ENCODE peak calls at places on chromosomes 4 and X, in eight cellular contexts. E, P, H, D, W, A, B and O are unnamed samples.
A peak's percentile ranks its signal among the peaks of the same experiment; 100 is the strongest.

GRCh38 chr4:58611012-58611411 is 1500.8 kb upstream of the IGFBP7 start:
- DNase-seq in B (no peak), P (no peak), W (no peak), D (no peak), H (no peak), E (no peak), A (no peak), O (no peak)

GRCh38 chrX:23317799-23318724 is 16.6 kb upstream of the PTCHD1 start:
- DNase-seq in P (peak; percentile 57), D (no peak), E (peak; percentile 10), H (peak; percentile 13), A (no peak), B (peak; percentile 4), W (no peak), O (no peak)

GRCh38 chrX:150487369-150488094 is 80.9 kb upstream of the MTM1 start:
- DNase-seq in A (no peak), E (peak; percentile 31), D (no peak), P (no peak), H (no peak), W (no peak), B (no peak), O (no peak)

GRCh38 chr4:186948361-186949291 is 225.0 kb upstream of the FAT1 start:
- DNase-seq in H (no peak), W (no peak), A (no peak), E (no peak), P (peak; percentile 66), D (peak; percentile 38), B (peak; percentile 44), O (no peak)

GRCh38 chr4:174398728-174399127 is 115.0 kb downstream of the CEP44 start:
- DNase-seq in E (no peak), A (no peak), H (no peak), D (no peak), B (peak; percentile 95), P (no peak), W (no peak), O (peak; percentile 34)

GRCh38 chr4:6366581-6366980 is 96.9 kb downstream of the WFS1 start:
- DNase-seq in H (no peak), D (no peak), E (no peak), A (peak; percentile 49), P (no peak), W (no peak), B (no peak), O (no peak)

GRCh38 chr4:123557857-123558536 is 161.4 kb downstream of the SPRY1 start:
- DNase-seq in D (no peak), E (no peak), A (no peak), H (no peak), P (no peak), W (no peak), B (no peak), O (no peak)

GRCh38 chrX:134548844-134549205 is 88.9 kb downstream of the HPRT1 start:
- DNase-seq in H (no peak), E (no peak), B (no peak), D (no peak), P (no peak), A (no peak), W (no peak), O (no peak)

GRCh38 chr4:94304365-94304971 is 38.2 kb downstream of the HPGDS start:
- DNase-seq in H (peak; percentile 22), W (no peak), A (no peak), E (peak; percentile 32), P (peak; percentile 33), B (peak; percentile 47), D (no peak), O (no peak)

GRCh38 chr4:154135576-154135975 is 346.7 kb upstream of the SFRP2 start:
- DNase-seq in A (no peak), P (no peak), W (no peak), E (no peak), D (no peak), H (no peak), B (no peak), O (no peak)

GRCh38 chr4:65645185-65645584 is 25.1 kb downstream of the EPHA5 start:
- DNase-seq in D (no peak), B (no peak), A (no peak), W (no peak), E (no peak), P (no peak), H (no peak), O (no peak)

GRCh38 chr4:139736661-139737060 is 71.0 kb downstream of the MGST2 start:
- DNase-seq in W (no peak), A (no peak), P (no peak), D (no peak), B (peak; percentile 3), H (no peak), E (no peak), O (no peak)

GRCh38 chrX:139192386-139192961 is 338.1 kb upstream of the F9 start:
- DNase-seq in W (no peak), P (no peak), E (no peak), A (no peak), B (no peak), D (no peak), H (no peak), O (no peak)

GRCh38 chrX:137565921-137566745 is at the start of gene ZIC3:
- DNase-seq in H (no peak), B (peak; percentile 1), D (peak; percentile 58), W (no peak), E (peak; percentile 67), P (peak; percentile 72), A (peak; percentile 77), O (no peak)

GRCh38 chr4:173397604-173398003 is 1.3 kb downstream of the SCRG1 start:
- DNase-seq in E (no peak), P (no peak), B (no peak), H (no peak), A (no peak), D (no peak), W (no peak), O (no peak)

GRCh38 chr4:186898367-186898766 is 174.7 kb upstream of the FAT1 start:
- DNase-seq in B (no peak), P (no peak), E (no peak), A (no peak), W (no peak), D (no peak), H (no peak), O (no peak)

GRCh38 chr4:57575465-57575864 is 465.3 kb upstream of the IGFBP7 start:
- DNase-seq in H (no peak), D (peak; percentile 33), E (no peak), P (peak; percentile 5), B (no peak), A (no peak), W (no peak), O (no peak)

GRCh38 chr4:10296730-10297129 is 160.5 kb downstream of the ZNF518B start:
- DNase-seq in D (no peak), H (no peak), A (no peak), B (no peak), P (no peak), E (no peak), W (no peak), O (no peak)

GRCh38 chr4:101630319-101630986 is 160.1 kb upstream of the BANK1 start:
- DNase-seq in P (no peak), E (no peak), H (no peak), W (no peak), B (no peak), D (no peak), A (no peak), O (no peak)

GRCh38 chrX:26651755-26652154 is 435.8 kb downstream of the MAGEB5 start:
- DNase-seq in W (no peak), B (no peak), P (no peak), D (no peak), A (no peak), H (peak; percentile 18), E (no peak), O (no peak)

GRCh38 chrX:14043209-14043608 is 13.5 kb upstream of the GEMIN8 start:
- DNase-seq in D (no peak), P (no peak), A (no peak), B (no peak), E (no peak), W (no peak), H (no peak), O (no peak)

GRCh38 chrX:506341-506740 is 119.6 kb upstream of the PPP2R3B start:
- DNase-seq in P (no peak), H (no peak), B (no peak), A (no peak), D (no peak), E (no peak), W (no peak), O (no peak)

GRCh38 chrX:68909945-68910344 is 81.1 kb downstream of the EFNB1 start:
- DNase-seq in A (no peak), E (no peak), H (no peak), D (no peak), W (no peak), P (no peak), B (no peak), O (no peak)

DNA sequence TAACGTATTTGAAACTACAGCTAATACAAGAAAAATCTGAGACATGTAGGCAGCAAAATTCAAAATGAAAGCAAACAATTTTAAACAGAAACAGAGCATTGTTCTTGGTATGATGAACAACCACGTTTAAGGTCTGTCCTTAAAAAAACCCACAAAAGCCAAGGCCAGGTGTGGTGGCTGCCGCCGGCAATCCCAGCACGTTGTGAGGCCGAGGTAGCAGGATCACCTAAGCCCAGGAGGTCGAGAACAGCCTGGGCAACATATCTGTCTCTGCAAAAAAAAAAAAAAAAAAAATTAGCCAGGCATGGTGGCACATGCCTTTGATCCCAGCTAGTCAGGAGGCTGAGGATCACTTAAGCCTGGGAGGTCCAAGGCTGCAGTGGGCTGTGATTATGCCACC is 13.7 kb downstream of the RWDD4 start:
- DNase-seq in B (no peak), H (no peak), W (no peak), P (no peak), D (no peak), E (no peak), A (no peak), O (no peak)
- TF ChIP-seq CTCF in B (no peak), H (no peak), W (no peak), P (no peak), D (no peak), E (no peak), A (no peak), O (no peak)

GRCh38 chrX:12115377-12115776 is 22.9 kb upstream of the FRMPD4 start:
- DNase-seq in A (no peak), P (peak; percentile 43), E (no peak), W (no peak), D (no peak), B (no peak), H (peak; percentile 1), O (no peak)
- TF ChIP-seq CTCF in A (no peak), P (peak; percentile 19), E (no peak), W (no peak), D (no peak), B (no peak), H (no peak), O (no peak)

GRCh38 chr4:21011106-21011505 is 310.8 kb downstream of the PACRGL start:
- DNase-seq in A (no peak), E (no peak), P (no peak), B (no peak), H (no peak), W (no peak), D (no peak), O (no peak)
- TF ChIP-seq CTCF in A (no peak), E (no peak), P (no peak), B (no peak), H (no peak), W (no peak), D (no peak), O (no peak)

DNA sequence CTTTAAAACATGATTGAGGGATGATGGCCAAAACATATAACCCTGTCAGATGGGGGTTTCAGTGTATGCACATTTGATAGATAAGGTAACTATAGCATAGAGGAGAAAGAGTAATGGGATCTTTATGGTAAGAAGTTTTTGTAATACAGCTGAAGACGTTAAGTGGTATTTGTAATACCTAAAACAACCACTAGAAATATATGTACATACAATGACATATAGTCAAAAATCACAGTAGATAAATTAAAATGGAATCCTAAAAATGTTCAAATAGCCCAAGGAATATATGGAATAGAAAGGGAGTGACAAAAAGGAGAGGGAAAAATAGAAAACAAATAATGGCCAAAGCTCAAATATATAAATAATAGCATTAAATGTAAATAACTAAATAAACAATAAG is 371.3 kb upstream of the FSTL5 start:
- DNase-seq in B (no peak), P (no peak), E (no peak), D (no peak), A (no peak), W (no peak), H (no peak), O (no peak)
- TF ChIP-seq CTCF in B (no peak), P (peak; percentile 74), E (no peak), D (no peak), A (no peak), W (no peak), H (no peak), O (no peak)